ENCODE peak calls at places on chromosomes 5 and 9, in six cellular contexts. S, Z, O, T, J and W are unnamed samples.

GRCh38 chr5:78648359-78649219 is at the start of gene LHFPL2:
- DNase-seq in S (peak; percentile 83), Z (no peak), O (no peak), T (peak; percentile 89), J (peak; percentile 75), W (peak; percentile 46)

GRCh38 chr9:86469476-86470087 is 115.4 kb upstream of the TUT7 start:
- DNase-seq in S (no peak), Z (no peak), O (no peak), T (no peak), J (no peak), W (no peak)

GRCh38 chr9:90141723-90142122 is 500.9 kb downstream of the DIRAS2 start:
- DNase-seq in S (no peak), Z (no peak), O (no peak), T (peak; percentile 40), J (peak; percentile 48), W (no peak)

GRCh38 chr5:129973716-129974426 is 69.6 kb downstream of the CHSY3 start:
- DNase-seq in S (no peak), Z (no peak), O (no peak), T (no peak), J (no peak), W (no peak)

GRCh38 chr5:116518423-116518822 is 56.2 kb downstream of the SEMA6A start:
- DNase-seq in S (no peak), Z (no peak), O (no peak), T (no peak), J (no peak), W (no peak)

GRCh38 chr9:36765468-36766341 is 193.0 kb downstream of the MELK start:
- DNase-seq in S (peak; percentile 79), Z (peak; percentile 79), O (peak; percentile 91), T (peak; percentile 67), J (peak; percentile 100), W (no peak)

GRCh38 chr9:34602906-34603305 is 9.0 kb downstream of the RPP25L start:
- DNase-seq in S (no peak), Z (no peak), O (no peak), T (no peak), J (no peak), W (no peak)

GRCh38 chr9:27385606-27386005 is 88.7 kb upstream of the EQTN start:
- DNase-seq in S (no peak), Z (no peak), O (no peak), T (no peak), J (no peak), W (no peak)

GRCh38 chr9:2816476-2817141 is 27.3 kb downstream of the PUM3 start:
- DNase-seq in S (no peak), Z (no peak), O (no peak), T (peak; percentile 38), J (no peak), W (peak; percentile 53)

GRCh38 chr5:52838306-52839015 is 50.7 kb downstream of the ITGA1 start:
- DNase-seq in S (no peak), Z (no peak), O (no peak), T (no peak), J (no peak), W (no peak)

GRCh38 chr9:111599092-111599947 is at the start of gene PTGR1:
- DNase-seq in S (peak; percentile 85), Z (no peak), O (no peak), T (peak; percentile 93), J (no peak), W (peak; percentile 60)

GRCh38 chr9:97848237-97848581 is 4.8 kb upstream of the FOXE1 start:
- DNase-seq in S (no peak), Z (no peak), O (no peak), T (no peak), J (no peak), W (no peak)

GRCh38 chr9:125075997-125076396 is 67.3 kb downstream of the SCAI start:
- DNase-seq in S (no peak), Z (no peak), O (no peak), T (no peak), J (no peak), W (no peak)

GRCh38 chr5:119161430-119161829 is 90.5 kb downstream of the DMXL1 start:
- DNase-seq in S (no peak), Z (no peak), O (no peak), T (no peak), J (no peak), W (no peak)

GRCh38 chr5:98016771-98017170 is 756.7 kb upstream of the RGMB start:
- DNase-seq in S (no peak), Z (no peak), O (no peak), T (no peak), J (no peak), W (no peak)

GRCh38 chr5:81256766-81257165 is 23.6 kb downstream of the CKMT2 start:
- DNase-seq in S (no peak), Z (no peak), O (no peak), T (no peak), J (no peak), W (no peak)

GRCh38 chr9:124390812-124391658 is 24.2 kb downstream of the PSMB7 start:
- DNase-seq in S (no peak), Z (no peak), O (no peak), T (no peak), J (no peak), W (no peak)

GRCh38 chr9:122538757-122539156 is 11.7 kb upstream of the OR1N1 start:
- DNase-seq in S (no peak), Z (no peak), O (no peak), T (no peak), J (no peak), W (no peak)

GRCh38 chr9:13064676-13065075 is 214.8 kb downstream of the MPDZ start:
- DNase-seq in S (no peak), Z (no peak), O (no peak), T (no peak), J (no peak), W (no peak)

GRCh38 chr9:114228034-114228808 is 72.9 kb downstream of the COL27A1 start:
- DNase-seq in S (no peak), Z (no peak), O (no peak), T (no peak), J (no peak), W (no peak)

GRCh38 chr9:28073278-28073677 is 500.0 kb upstream of the C9orf72 start:
- DNase-seq in S (no peak), Z (no peak), O (no peak), T (peak; percentile 78), J (peak; percentile 18), W (no peak)

GRCh38 chr5:107199756-107200155 is 471.0 kb downstream of the EFNA5 start:
- DNase-seq in S (no peak), Z (no peak), O (no peak), T (no peak), J (no peak), W (no peak)

GRCh38 chr9:96646081-96646991 is 8.8 kb downstream of the PRXL2C start:
- DNase-seq in S (no peak), Z (no peak), O (no peak), T (no peak), J (no peak), W (no peak)

GRCh38 chr9:33445389-33445881 is 2.0 kb downstream of the AQP3 start:
- DNase-seq in S (no peak), Z (peak; percentile 43), O (no peak), T (peak; percentile 57), J (no peak), W (no peak)
- H3K4me1 ChIP-seq in S (peaks cover 10% of the 10 kb centered on the region), Z (peaks cover 40% of the 10 kb centered on the region), O (peaks cover 31% of the 10 kb centered on the region), T (peaks cover 23% of the 10 kb centered on the region), J (peaks cover 28% of the 10 kb centered on the region), W (peaks cover 20% of the 10 kb centered on the region)

GRCh38 chr9:133824106-133824801 is 86.1 kb upstream of the SARDH start:
- DNase-seq in S (no peak), Z (no peak), O (no peak), T (no peak), J (no peak), W (no peak)

GRCh38 chr9:133823189-133824105 is 85.3 kb upstream of the SARDH start:
- DNase-seq in S (no peak), Z (no peak), O (peak; percentile 57), T (no peak), J (peak; percentile 8), W (no peak)

GRCh38 chr9:133826289-133827085 is 88.3 kb upstream of the SARDH start:
- DNase-seq in S (no peak), Z (no peak), O (no peak), T (no peak), J (no peak), W (no peak)

GRCh38 chr9:133825555-133826198 is 87.5 kb upstream of the SARDH start:
- DNase-seq in S (no peak), Z (no peak), O (no peak), T (no peak), J (no peak), W (no peak)

DNA sequence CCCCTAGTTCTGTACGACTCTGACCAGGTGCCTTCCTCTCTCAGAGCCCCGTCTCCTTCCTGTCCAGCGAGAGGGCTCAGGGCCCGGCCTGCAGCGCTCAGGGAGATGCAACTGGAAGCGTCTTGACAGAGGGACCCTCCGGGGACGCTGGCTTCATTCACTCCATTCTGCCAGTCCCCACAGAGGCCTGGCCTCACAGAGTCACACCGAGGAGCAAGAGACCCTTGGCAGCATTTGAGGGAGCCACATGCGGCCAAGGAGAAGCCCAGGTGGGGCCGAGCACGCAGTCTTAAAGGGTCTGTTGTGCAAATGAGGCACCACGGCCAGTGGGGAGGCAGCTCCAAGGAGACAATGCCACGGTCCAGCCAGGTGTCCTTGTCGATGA is 86.6 kb upstream of the SARDH start:
- DNase-seq in S (no peak), Z (no peak), O (no peak), T (no peak), J (no peak), W (no peak)
- H3K27ac ChIP-seq in S (no peak overlapping the region), Z (no peak overlapping the region), O (peak overlapping the region; percentile 77), T (no peak overlapping the region), J (no peak overlapping the region), W (no peak overlapping the region)

DNA sequence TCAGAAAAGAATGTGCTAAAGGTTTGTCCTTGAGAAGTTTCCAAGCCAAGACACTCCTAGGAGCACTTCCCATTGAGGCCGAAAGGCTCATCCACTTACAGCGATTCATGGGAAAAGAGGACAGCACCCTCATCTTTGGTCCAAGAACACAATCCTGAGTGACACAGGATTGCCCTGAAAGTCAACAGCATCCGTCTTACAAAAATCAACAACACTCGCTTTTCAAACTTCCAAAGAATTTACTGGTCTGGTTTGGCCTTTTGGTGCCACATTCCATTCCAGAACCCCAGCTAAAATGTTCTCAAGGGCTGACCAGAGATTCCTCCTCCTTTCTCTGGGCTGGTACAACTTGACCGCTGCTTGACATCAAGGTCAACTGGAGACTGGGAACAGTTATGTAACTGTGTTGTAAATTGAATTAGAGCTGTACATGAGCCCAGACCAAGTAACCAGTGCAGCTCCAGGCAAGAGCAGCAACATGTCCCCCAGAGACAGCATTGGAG is 415.8 kb upstream of the PIK3R1 start:
- DNase-seq in S (peak; percentile 15), Z (no peak), O (no peak), T (no peak), J (no peak), W (no peak)
- H3K4me3 ChIP-seq in S (no peak overlapping the region), Z (no peak overlapping the region), O (no peak overlapping the region), T (no peak overlapping the region), J (no peak overlapping the region), W (no peak overlapping the region)

GRCh38 chr9:136835932-136836901 is 6.1 kb upstream of the AJM1 start:
- DNase-seq in S (no peak), Z (no peak), O (no peak), T (no peak), J (no peak), W (no peak)

GRCh38 chr9:136833381-136834142 is 8.7 kb upstream of the AJM1 start:
- DNase-seq in S (no peak), Z (no peak), O (no peak), T (no peak), J (no peak), W (no peak)

GRCh38 chr9:136837146-136837855 is 5.0 kb upstream of the AJM1 start:
- DNase-seq in S (no peak), Z (no peak), O (no peak), T (no peak), J (no peak), W (no peak)

GRCh38 chr9:136832581-136832980 is 9.7 kb upstream of the AJM1 start:
- DNase-seq in S (no peak), Z (no peak), O (no peak), T (no peak), J (no peak), W (no peak)

GRCh38 chr9:136835162-136835931 is 6.9 kb upstream of the AJM1 start:
- DNase-seq in S (no peak), Z (no peak), O (no peak), T (no peak), J (no peak), W (no peak)
- H3K4me1 ChIP-seq in S (no peaks in the 10 kb centered on the region), Z (no peaks in the 10 kb centered on the region), O (no peaks in the 10 kb centered on the region), T (peaks cover 7% of the 10 kb centered on the region), J (no peaks in the 10 kb centered on the region), W (no peaks in the 10 kb centered on the region)